ENCODE peak calls at places on chromosomes 2 and 18, in seven cellular contexts. One of them, this sample, is unnamed.

GRCh38 chr2:45320956-45321355 is 290.1 kb downstream of the SRBD1 start:
- DNase-seq in mesenchymal stem cell: no peak
- DNase-seq in IMR-90: no peak
- DNase-seq in H1: no peak
- DNase-seq in neuronal stem cell: no peak
- DNase-seq in mesendoderm: no peak
- DNase-seq in trophoblast cell: no peak
- DNase-seq in this sample: no peak

GRCh38 chr2:70688427-70688826 is 79.6 kb downstream of the ADD2 start:
- DNase-seq in mesenchymal stem cell: no peak
- DNase-seq in IMR-90: no peak
- DNase-seq in H1: no peak
- DNase-seq in neuronal stem cell: no peak
- DNase-seq in mesendoderm: no peak
- DNase-seq in trophoblast cell: no peak
- DNase-seq in this sample: peak; percentile 4

GRCh38 chr2:85887566-85888019 is 1.2 kb downstream of the ST3GAL5 start:
- DNase-seq in mesenchymal stem cell: peak; percentile 78
- DNase-seq in IMR-90: peak; percentile 40
- DNase-seq in H1: no peak
- DNase-seq in neuronal stem cell: no peak
- DNase-seq in mesendoderm: peak; percentile 27
- DNase-seq in trophoblast cell: peak; percentile 41
- DNase-seq in this sample: no peak

GRCh38 chr2:184598313-184599053 is at the start of gene ZNF804A:
- DNase-seq in mesenchymal stem cell: peak; percentile 83
- DNase-seq in IMR-90: peak; percentile 52
- DNase-seq in H1: no peak
- DNase-seq in neuronal stem cell: peak; percentile 50
- DNase-seq in mesendoderm: peak; percentile 63
- DNase-seq in trophoblast cell: peak; percentile 44
- DNase-seq in this sample: peak; percentile 49

GRCh38 chr2:73970850-73971471 is 13.7 kb upstream of the TET3 start:
- DNase-seq in mesenchymal stem cell: no peak
- DNase-seq in IMR-90: no peak
- DNase-seq in H1: no peak
- DNase-seq in neuronal stem cell: no peak
- DNase-seq in mesendoderm: peak; percentile 18
- DNase-seq in trophoblast cell: no peak
- DNase-seq in this sample: no peak

GRCh38 chr18:79121746-79122474 is 52.7 kb downstream of the ATP9B start:
- DNase-seq in mesenchymal stem cell: no peak
- DNase-seq in IMR-90: peak; percentile 64
- DNase-seq in H1: no peak
- DNase-seq in neuronal stem cell: no peak
- DNase-seq in mesendoderm: no peak
- DNase-seq in trophoblast cell: no peak
- DNase-seq in this sample: no peak

GRCh38 chr2:65532318-65532717 is 99.9 kb upstream of the SPRED2 start:
- DNase-seq in mesenchymal stem cell: no peak
- DNase-seq in IMR-90: no peak
- DNase-seq in H1: no peak
- DNase-seq in neuronal stem cell: no peak
- DNase-seq in mesendoderm: no peak
- DNase-seq in trophoblast cell: no peak
- DNase-seq in this sample: no peak

GRCh38 chr2:113157108-113157896 is 16.5 kb upstream of the PSD4 start:
- DNase-seq in mesenchymal stem cell: no peak
- DNase-seq in IMR-90: no peak
- DNase-seq in H1: no peak
- DNase-seq in neuronal stem cell: no peak
- DNase-seq in mesendoderm: peak; percentile 70
- DNase-seq in trophoblast cell: peak; percentile 73
- DNase-seq in this sample: peak; percentile 64

GRCh38 chr2:49490710-49491109 is 336.4 kb upstream of the FSHR start:
- DNase-seq in mesenchymal stem cell: peak; percentile 11
- DNase-seq in IMR-90: no peak
- DNase-seq in H1: peak; percentile 66
- DNase-seq in neuronal stem cell: peak; percentile 12
- DNase-seq in mesendoderm: peak; percentile 93
- DNase-seq in trophoblast cell: peak; percentile 59
- DNase-seq in this sample: peak; percentile 88

GRCh38 chr2:26471278-26471677 is 6.6 kb downstream of the OTOF start:
- DNase-seq in mesenchymal stem cell: no peak
- DNase-seq in IMR-90: no peak
- DNase-seq in H1: no peak
- DNase-seq in neuronal stem cell: no peak
- DNase-seq in mesendoderm: peak; percentile 61
- DNase-seq in trophoblast cell: no peak
- DNase-seq in this sample: no peak

GRCh38 chr2:160783481-160783880 is 289.9 kb upstream of the RBMS1 start:
- DNase-seq in mesenchymal stem cell: peak; percentile 4
- DNase-seq in IMR-90: peak; percentile 7
- DNase-seq in H1: no peak
- DNase-seq in neuronal stem cell: no peak
- DNase-seq in mesendoderm: no peak
- DNase-seq in trophoblast cell: no peak
- DNase-seq in this sample: no peak

GRCh38 chr2:232689152-232689910 is 7.8 kb upstream of the GIGYF2 start:
- DNase-seq in mesenchymal stem cell: peak; percentile 39
- DNase-seq in IMR-90: peak; percentile 40
- DNase-seq in H1: no peak
- DNase-seq in neuronal stem cell: no peak
- DNase-seq in mesendoderm: no peak
- DNase-seq in trophoblast cell: no peak
- DNase-seq in this sample: no peak

GRCh38 chr18:27627927-27628326 is 442.8 kb upstream of the CHST9 start:
- DNase-seq in mesenchymal stem cell: no peak
- DNase-seq in IMR-90: no peak
- DNase-seq in H1: no peak
- DNase-seq in neuronal stem cell: no peak
- DNase-seq in mesendoderm: peak; percentile 59
- DNase-seq in trophoblast cell: no peak
- DNase-seq in this sample: peak; percentile 41

GRCh38 chr2:73964223-73964622 is 20.5 kb upstream of the TET3 start:
- DNase-seq in mesenchymal stem cell: no peak
- DNase-seq in IMR-90: no peak
- DNase-seq in H1: no peak
- DNase-seq in neuronal stem cell: no peak
- DNase-seq in mesendoderm: no peak
- DNase-seq in trophoblast cell: no peak
- DNase-seq in this sample: no peak

GRCh38 chr18:9673296-9674251 is 34.5 kb upstream of the RAB31 start:
- DNase-seq in mesenchymal stem cell: peak; percentile 70
- DNase-seq in IMR-90: peak; percentile 58
- DNase-seq in H1: no peak
- DNase-seq in neuronal stem cell: no peak
- DNase-seq in mesendoderm: peak; percentile 87
- DNase-seq in trophoblast cell: peak; percentile 90
- DNase-seq in this sample: peak; percentile 57

GRCh38 chr2:100877555-100877954 is 57.6 kb downstream of the NPAS2 start:
- DNase-seq in mesenchymal stem cell: peak; percentile 46
- DNase-seq in IMR-90: peak; percentile 63
- DNase-seq in H1: no peak
- DNase-seq in neuronal stem cell: no peak
- DNase-seq in mesendoderm: no peak
- DNase-seq in trophoblast cell: no peak
- DNase-seq in this sample: no peak

GRCh38 chr2:100875516-100876230 is 55.7 kb downstream of the NPAS2 start:
- DNase-seq in mesenchymal stem cell: peak; percentile 72
- DNase-seq in IMR-90: no peak
- DNase-seq in H1: no peak
- DNase-seq in neuronal stem cell: peak; percentile 17
- DNase-seq in mesendoderm: no peak
- DNase-seq in trophoblast cell: no peak
- DNase-seq in this sample: no peak

GRCh38 chr2:100879296-100879695 is 59.4 kb downstream of the NPAS2 start:
- DNase-seq in mesenchymal stem cell: no peak
- DNase-seq in IMR-90: no peak
- DNase-seq in H1: no peak
- DNase-seq in neuronal stem cell: no peak
- DNase-seq in mesendoderm: no peak
- DNase-seq in trophoblast cell: no peak
- DNase-seq in this sample: no peak

GRCh38 chr2:100876231-100876860 is 56.4 kb downstream of the NPAS2 start:
- DNase-seq in mesenchymal stem cell: peak; percentile 48
- DNase-seq in IMR-90: peak; percentile 41
- DNase-seq in H1: no peak
- DNase-seq in neuronal stem cell: no peak
- DNase-seq in mesendoderm: no peak
- DNase-seq in trophoblast cell: no peak
- DNase-seq in this sample: no peak

GRCh38 chr2:100878000-100878786 is 58.3 kb downstream of the NPAS2 start:
- DNase-seq in mesenchymal stem cell: peak; percentile 70
- DNase-seq in IMR-90: no peak
- DNase-seq in H1: no peak
- DNase-seq in neuronal stem cell: no peak
- DNase-seq in mesendoderm: no peak
- DNase-seq in trophoblast cell: peak; percentile 26
- DNase-seq in this sample: no peak
- H4K8ac ChIP-seq in mesenchymal stem cell: peak overlapping the region; percentile 90
- H4K8ac ChIP-seq in IMR-90: no peak overlapping the region
- H4K8ac ChIP-seq in H1: no peak overlapping the region
- H4K8ac ChIP-seq in neuronal stem cell: no peak overlapping the region
- H4K8ac ChIP-seq in mesendoderm: no peak overlapping the region
- H4K8ac ChIP-seq in trophoblast cell: no peak overlapping the region
- H4K8ac ChIP-seq in this sample: no peak overlapping the region

DNA sequence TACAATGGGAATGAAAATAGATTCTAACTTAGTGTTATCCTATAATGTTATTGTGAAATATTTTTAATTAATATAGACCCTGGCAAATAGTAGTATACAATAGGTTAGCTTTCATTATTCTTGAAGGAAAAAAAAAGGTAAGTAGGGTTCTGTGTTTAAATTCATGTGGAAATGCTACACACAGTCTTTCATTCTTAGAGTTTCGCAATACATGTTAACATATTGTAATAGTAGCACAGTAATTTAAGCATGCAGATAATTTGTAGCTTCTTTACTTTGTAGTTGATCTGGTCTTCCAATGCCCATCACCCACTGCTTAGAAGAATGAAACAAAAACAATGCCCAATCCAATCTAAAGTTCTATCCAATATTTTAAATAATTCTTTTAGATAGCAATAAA is 54.8 kb upstream of the MSTN start:
- DNase-seq in mesenchymal stem cell: no peak
- DNase-seq in IMR-90: no peak
- DNase-seq in H1: no peak
- DNase-seq in neuronal stem cell: no peak
- DNase-seq in mesendoderm: no peak
- DNase-seq in trophoblast cell: no peak
- DNase-seq in this sample: no peak
- H4K8ac ChIP-seq in mesenchymal stem cell: no peak overlapping the region
- H4K8ac ChIP-seq in IMR-90: no peak overlapping the region
- H4K8ac ChIP-seq in H1: no peak overlapping the region
- H4K8ac ChIP-seq in neuronal stem cell: no peak overlapping the region
- H4K8ac ChIP-seq in mesendoderm: no peak overlapping the region
- H4K8ac ChIP-seq in trophoblast cell: no peak overlapping the region
- H4K8ac ChIP-seq in this sample: no peak overlapping the region

GRCh38 chr2:134792147-134792546 is 46.3 kb upstream of the ACMSD start:
- DNase-seq in mesenchymal stem cell: no peak
- DNase-seq in IMR-90: no peak
- DNase-seq in H1: no peak
- DNase-seq in neuronal stem cell: no peak
- DNase-seq in mesendoderm: no peak
- DNase-seq in trophoblast cell: no peak
- DNase-seq in this sample: no peak

GRCh38 chr2:134788417-134788816 is 50.0 kb upstream of the ACMSD start:
- DNase-seq in mesenchymal stem cell: no peak
- DNase-seq in IMR-90: no peak
- DNase-seq in H1: no peak
- DNase-seq in neuronal stem cell: no peak
- DNase-seq in mesendoderm: no peak
- DNase-seq in trophoblast cell: no peak
- DNase-seq in this sample: no peak

GRCh38 chr2:134791606-134792005 is 46.8 kb upstream of the ACMSD start:
- DNase-seq in mesenchymal stem cell: no peak
- DNase-seq in IMR-90: no peak
- DNase-seq in H1: no peak
- DNase-seq in neuronal stem cell: no peak
- DNase-seq in mesendoderm: no peak
- DNase-seq in trophoblast cell: no peak
- DNase-seq in this sample: no peak

GRCh38 chr2:134785659-134786058 is 52.8 kb upstream of the ACMSD start:
- DNase-seq in mesenchymal stem cell: no peak
- DNase-seq in IMR-90: no peak
- DNase-seq in H1: no peak
- DNase-seq in neuronal stem cell: no peak
- DNase-seq in mesendoderm: no peak
- DNase-seq in trophoblast cell: no peak
- DNase-seq in this sample: no peak

DNA sequence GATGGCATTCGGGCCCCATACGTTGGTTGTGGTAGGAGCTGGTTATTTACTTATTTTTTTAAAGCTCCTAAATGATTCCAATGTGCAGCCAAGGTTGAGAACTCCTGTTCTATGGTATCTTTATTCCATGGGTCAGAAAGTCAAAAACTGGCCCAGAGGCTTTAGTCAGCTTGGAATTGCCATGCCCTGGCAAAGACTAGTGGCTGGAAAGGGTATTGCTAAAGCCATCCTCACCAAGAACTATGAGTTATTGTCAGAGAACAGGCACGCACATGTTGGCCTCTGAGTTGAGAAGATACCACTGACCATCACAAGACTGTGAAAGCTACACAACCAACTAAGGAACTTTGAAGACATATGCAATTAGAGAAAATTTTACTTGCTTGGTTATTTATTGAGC is 47.9 kb upstream of the ACMSD start:
- DNase-seq in mesenchymal stem cell: no peak
- DNase-seq in IMR-90: no peak
- DNase-seq in H1: no peak
- DNase-seq in neuronal stem cell: no peak
- DNase-seq in mesendoderm: peak; percentile 24
- DNase-seq in trophoblast cell: peak; percentile 8
- DNase-seq in this sample: no peak
- H4K8ac ChIP-seq in mesenchymal stem cell: no peak overlapping the region
- H4K8ac ChIP-seq in IMR-90: no peak overlapping the region
- H4K8ac ChIP-seq in H1: no peak overlapping the region
- H4K8ac ChIP-seq in neuronal stem cell: no peak overlapping the region
- H4K8ac ChIP-seq in mesendoderm: no peak overlapping the region
- H4K8ac ChIP-seq in trophoblast cell: no peak overlapping the region
- H4K8ac ChIP-seq in this sample: no peak overlapping the region

GRCh38 chr2:180980185-180980942 is at the start of gene UBE2E3:
- DNase-seq in mesenchymal stem cell: peak; percentile 85
- DNase-seq in IMR-90: peak; percentile 72
- DNase-seq in H1: peak; percentile 54
- DNase-seq in neuronal stem cell: peak; percentile 82
- DNase-seq in mesendoderm: peak; percentile 88
- DNase-seq in trophoblast cell: peak; percentile 69
- DNase-seq in this sample: peak; percentile 82
- H4K8ac ChIP-seq in mesenchymal stem cell: peak within 1 kb of the TSS; percentile 100
- H4K8ac ChIP-seq in IMR-90: peak within 1 kb of the TSS; percentile 82
- H4K8ac ChIP-seq in H1: peak within 1 kb of the TSS; percentile 97
- H4K8ac ChIP-seq in neuronal stem cell: peak within 1 kb of the TSS; percentile 58
- H4K8ac ChIP-seq in mesendoderm: peak within 1 kb of the TSS; percentile 96
- H4K8ac ChIP-seq in trophoblast cell: peak within 1 kb of the TSS; percentile 99
- H4K8ac ChIP-seq in this sample: no peak within 1 kb of the TSS

GRCh38 chr2:32172870-32173269 is 7.2 kb downstream of the SLC30A6 start:
- DNase-seq in mesenchymal stem cell: no peak
- DNase-seq in IMR-90: no peak
- DNase-seq in H1: no peak
- DNase-seq in neuronal stem cell: no peak
- DNase-seq in mesendoderm: no peak
- DNase-seq in trophoblast cell: no peak
- DNase-seq in this sample: no peak
- H4K8ac ChIP-seq in mesenchymal stem cell: no peak overlapping the region
- H4K8ac ChIP-seq in IMR-90: no peak overlapping the region
- H4K8ac ChIP-seq in H1: no peak overlapping the region
- H4K8ac ChIP-seq in neuronal stem cell: no peak overlapping the region
- H4K8ac ChIP-seq in mesendoderm: no peak overlapping the region
- H4K8ac ChIP-seq in trophoblast cell: no peak overlapping the region
- H4K8ac ChIP-seq in this sample: no peak overlapping the region